ENCODE peak calls at places on chromosomes 16 and 17, in nine cellular contexts. N, B, L, Q, K, W, M, A and I are unnamed samples.

GRCh38 chr16:89924298-89924924 is 1.3 kb downstream of the TUBB3 start:
- DNase-seq in N (peak), B (peak), L (peak), Q (peak), K (no peak), W (no peak), M (peak), A (no peak), I (peak)

GRCh38 chr16:5604770-5605169 is 507.2 kb upstream of the EEF2KMT start:
- DNase-seq in N (peak), B (peak), L (no peak), Q (peak), K (peak), W (peak), M (peak), A (peak), I (peak)

GRCh38 chr17:78151514-78152008 is 5.4 kb downstream of the C17orf99 start:
- DNase-seq in N (no peak), B (peak), L (peak), Q (no peak), K (no peak), W (peak), M (peak), A (no peak), I (no peak)

GRCh38 chr17:37233001-37233400 is 142.8 kb upstream of the C17orf78 start:
- DNase-seq in N (no peak), B (no peak), L (no peak), Q (peak), K (no peak), W (no peak), M (no peak), A (no peak), I (no peak)

GRCh38 chr16:71214771-71215381 is 15.6 kb downstream of the HYDIN start:
- DNase-seq in N (no peak), B (peak), L (no peak), Q (no peak), K (peak), W (peak), M (no peak), A (peak), I (no peak)

GRCh38 chr17:63440127-63440769 is 5.9 kb downstream of the CYB561 start:
- DNase-seq in N (no peak), B (no peak), L (no peak), Q (no peak), K (no peak), W (no peak), M (no peak), A (no peak), I (peak)

GRCh38 chr16:66881014-66881417 is 701 bp downstream of the PDP2 start:
- DNase-seq in N (peak), B (peak), L (peak), Q (peak), K (no peak), W (no peak), M (peak), A (no peak), I (no peak)

GRCh38 chr17:50264263-50265113 is 9.8 kb upstream of the TMEM92 start:
- DNase-seq in N (no peak), B (peak), L (peak), Q (peak), K (no peak), W (no peak), M (peak), A (no peak), I (peak)

GRCh38 chr16:46897471-46897870 is 13.3 kb downstream of the GPT2 start:
- DNase-seq in N (no peak), B (no peak), L (no peak), Q (no peak), K (no peak), W (no peak), M (no peak), A (no peak), I (no peak)

GRCh38 chr16:67248401-67249177 is at the start of gene SLC9A5:
- DNase-seq in N (peak), B (peak), L (peak), Q (peak), K (no peak), W (no peak), M (peak), A (no peak), I (peak)

GRCh38 chr17:5541610-5542202 is 42.6 kb downstream of the NLRP1 start:
- DNase-seq in N (no peak), B (peak), L (no peak), Q (peak), K (no peak), W (no peak), M (no peak), A (no peak), I (no peak)

GRCh38 chr16:58024673-58025350 is 742 bp upstream of the MMP15 start:
- DNase-seq in N (no peak), B (peak), L (peak), Q (peak), K (peak), W (no peak), M (peak), A (no peak), I (peak)

GRCh38 chr16:50257876-50258275 is 8.5 kb upstream of the ADCY7 start:
- DNase-seq in N (no peak), B (no peak), L (no peak), Q (no peak), K (no peak), W (no peak), M (no peak), A (no peak), I (no peak)

GRCh38 chr17:19249681-19250080 is 12.5 kb downstream of the EPN2 start:
- DNase-seq in N (no peak), B (no peak), L (peak), Q (no peak), K (no peak), W (no peak), M (no peak), A (no peak), I (no peak)

GRCh38 chr17:54982399-54982798 is 13.8 kb downstream of the STXBP4 start:
- DNase-seq in N (no peak), B (no peak), L (peak), Q (no peak), K (no peak), W (no peak), M (no peak), A (no peak), I (no peak)

GRCh38 chr16:20938426-20938825 is 37.9 kb downstream of the LYRM1 start:
- DNase-seq in N (no peak), B (no peak), L (peak), Q (no peak), K (no peak), W (peak), M (no peak), A (no peak), I (no peak)

GRCh38 chr16:55501549-55502322 is 7.1 kb upstream of the LPCAT2 start:
- DNase-seq in N (peak), B (peak), L (peak), Q (peak), K (no peak), W (peak), M (no peak), A (no peak), I (peak)

GRCh38 chr17:14301761-14302401 is 1.0 kb downstream of the HS3ST3B1 start:
- DNase-seq in N (peak), B (no peak), L (peak), Q (peak), K (no peak), W (no peak), M (peak), A (no peak), I (no peak)

GRCh38 chr16:80751167-80751566 is 53.2 kb downstream of the CDYL2 start:
- DNase-seq in N (no peak), B (peak), L (peak), Q (peak), K (no peak), W (peak), M (no peak), A (no peak), I (no peak)
- TF ChIP-seq EZH2phosphoT487 in N (no peak), B (no peak), L (no peak), Q (no peak), K (no peak), W (no peak), M (no peak), A (no peak), I (no peak)

GRCh38 chr17:28750178-28751047 is 6.6 kb downstream of the TRAF4 start:
- DNase-seq in N (peak), B (peak), L (peak), Q (peak), K (peak), W (peak), M (peak), A (peak), I (peak)

GRCh38 chr17:28747801-28748750 is 4.3 kb downstream of the TRAF4 start:
- DNase-seq in N (no peak), B (no peak), L (no peak), Q (no peak), K (no peak), W (no peak), M (no peak), A (no peak), I (no peak)

GRCh38 chr17:28749516-28750177 is 5.8 kb downstream of the TRAF4 start:
- DNase-seq in N (no peak), B (peak), L (no peak), Q (no peak), K (no peak), W (no peak), M (no peak), A (no peak), I (no peak)

GRCh38 chr17:28747046-28747691 is 3.4 kb downstream of the TRAF4 start:
- DNase-seq in N (no peak), B (peak), L (no peak), Q (no peak), K (no peak), W (peak), M (peak), A (no peak), I (no peak)

DNA sequence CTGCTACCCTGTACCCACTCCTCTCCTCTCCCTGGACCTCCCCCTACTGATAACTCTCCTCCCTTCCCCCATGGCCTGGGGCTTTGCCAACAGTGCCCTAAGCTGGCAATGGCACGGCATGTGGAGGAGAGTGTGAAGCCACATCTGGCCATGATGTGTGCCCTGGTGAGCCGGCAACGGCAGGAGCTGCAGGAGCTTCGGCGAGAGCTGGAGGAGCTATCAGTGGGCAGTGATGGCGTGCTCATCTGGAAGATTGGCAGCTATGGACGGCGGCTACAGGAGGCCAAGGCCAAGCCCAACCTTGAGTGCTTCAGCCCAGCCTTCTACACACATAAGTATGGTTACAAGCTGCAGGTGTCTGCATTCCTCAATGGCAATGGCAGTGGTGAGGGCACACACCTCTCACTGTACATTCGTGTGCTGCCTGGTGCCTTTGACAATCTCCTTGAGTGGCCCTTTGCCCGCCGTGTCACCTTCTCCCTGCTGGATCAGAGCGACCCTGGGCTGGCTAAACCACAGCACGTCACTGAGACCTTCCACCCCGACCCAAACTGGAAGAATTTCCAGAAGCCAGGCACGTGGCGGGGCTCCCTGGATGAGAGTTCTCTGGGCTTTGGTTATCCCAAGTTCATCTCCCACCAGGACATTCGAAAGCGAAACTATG is 5.2 kb downstream of the TRAF4 start:
- DNase-seq in N (no peak), B (no peak), L (no peak), Q (no peak), K (no peak), W (no peak), M (no peak), A (no peak), I (no peak)
- H3K27ac ChIP-seq in N (no peak), B (peak), L (no peak), Q (no peak), K (peak), W (no peak), M (peak), A (no peak), I (no peak)

GRCh38 chr17:43039646-43040045 is 14.6 kb downstream of the RND2 start:
- DNase-seq in N (no peak), B (no peak), L (no peak), Q (no peak), K (no peak), W (no peak), M (no peak), A (no peak), I (no peak)

GRCh38 chr17:43030137-43030767 is 5.2 kb downstream of the RND2 start:
- DNase-seq in N (no peak), B (no peak), L (no peak), Q (no peak), K (no peak), W (no peak), M (no peak), A (no peak), I (no peak)

GRCh38 chr17:43034623-43035293 is 9.7 kb downstream of the RND2 start:
- DNase-seq in N (no peak), B (no peak), L (no peak), Q (no peak), K (no peak), W (no peak), M (no peak), A (no peak), I (peak)

GRCh38 chr17:43031666-43032065 is 6.6 kb downstream of the RND2 start:
- DNase-seq in N (no peak), B (no peak), L (no peak), Q (no peak), K (no peak), W (no peak), M (no peak), A (no peak), I (no peak)

DNA sequence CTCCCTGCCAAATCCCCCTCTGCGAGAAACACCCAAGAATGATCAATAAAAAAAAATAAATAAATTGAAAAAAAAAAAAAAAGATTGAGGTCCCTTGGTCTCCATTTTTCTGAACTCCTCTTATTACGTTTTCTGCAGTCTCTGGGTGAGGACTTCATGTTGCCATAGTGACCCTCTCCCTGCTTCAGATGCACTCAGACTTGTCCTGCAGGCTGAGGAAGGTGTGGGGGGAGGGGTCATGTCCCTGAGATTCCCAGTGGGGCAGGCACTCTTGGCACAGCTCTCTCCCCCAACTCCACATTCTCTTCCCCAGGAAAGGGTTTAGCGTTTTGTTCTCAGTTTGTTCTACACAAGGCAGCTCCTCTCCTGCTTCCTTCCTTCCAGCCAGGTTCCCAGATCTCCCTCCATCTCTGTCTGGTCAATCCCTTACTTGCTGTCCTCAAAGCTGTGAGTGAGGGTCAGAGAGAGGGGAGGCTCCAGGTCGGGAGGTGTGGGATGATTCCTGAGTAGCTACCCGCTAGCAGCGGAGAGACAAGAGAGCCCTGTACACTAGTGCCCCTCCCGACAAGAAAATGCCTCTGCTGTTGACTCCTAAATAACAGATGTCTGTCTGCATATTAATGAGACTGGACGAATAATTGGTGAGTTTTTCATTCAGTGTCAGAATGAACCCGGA is 9.1 kb downstream of the RND2 start:
- DNase-seq in N (no peak), B (peak), L (no peak), Q (peak), K (no peak), W (no peak), M (no peak), A (no peak), I (peak)
- TF ChIP-seq EZH2phosphoT487 in N (no peak), B (no peak), L (no peak), Q (no peak), K (no peak), W (no peak), M (no peak), A (no peak), I (no peak)

GRCh38 chr17:52957411-52957810 is 798.9 kb upstream of the CA10 start:
- DNase-seq in N (no peak), B (no peak), L (no peak), Q (no peak), K (no peak), W (no peak), M (no peak), A (no peak), I (peak)
- H3K27ac ChIP-seq in N (no peak), B (no peak), L (no peak), Q (no peak), K (no peak), W (no peak), M (no peak), A (no peak), I (no peak)

GRCh38 chr16:2339521-2340484 is 725 bp downstream of the ABCA3 start:
- DNase-seq in N (no peak), B (peak), L (peak), Q (peak), K (no peak), W (peak), M (peak), A (peak), I (peak)
- TF ChIP-seq EZH2phosphoT487 in N (no peak), B (no peak), L (no peak), Q (peak), K (no peak), W (no peak), M (no peak), A (no peak), I (no peak)

DNA sequence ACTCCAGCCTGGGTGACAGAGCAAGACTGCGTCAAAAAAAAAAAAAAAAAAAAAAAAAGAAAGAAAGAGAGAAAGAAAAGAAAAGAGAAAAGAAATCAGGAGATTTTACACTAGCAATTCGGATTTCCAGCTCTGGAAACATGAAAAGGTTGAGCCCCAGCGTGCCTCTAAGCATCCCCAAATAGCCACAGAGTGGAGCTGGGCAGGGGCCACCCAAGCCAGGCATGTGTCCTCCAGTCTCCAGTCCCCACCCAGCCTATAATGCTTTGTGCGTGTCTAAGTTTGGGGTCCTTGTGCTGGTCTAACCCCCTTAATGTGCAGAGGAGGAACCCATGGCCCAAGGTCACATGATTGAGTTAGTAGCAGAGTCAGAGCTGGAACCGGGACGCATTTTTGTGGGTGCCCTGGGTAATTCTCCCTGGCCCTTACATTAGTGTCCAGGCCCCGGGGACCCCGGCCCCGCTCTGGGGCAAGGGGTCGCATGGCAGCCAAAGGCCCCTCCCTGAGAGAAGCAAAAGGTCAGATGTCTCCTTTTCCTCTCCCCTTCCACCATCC is 19.9 kb downstream of the ADAM11 start:
- DNase-seq in N (no peak), B (no peak), L (no peak), Q (no peak), K (no peak), W (no peak), M (no peak), A (no peak), I (no peak)
- H3K27ac ChIP-seq in N (no peak), B (no peak), L (no peak), Q (no peak), K (peak), W (no peak), M (no peak), A (no peak), I (no peak)

DNA sequence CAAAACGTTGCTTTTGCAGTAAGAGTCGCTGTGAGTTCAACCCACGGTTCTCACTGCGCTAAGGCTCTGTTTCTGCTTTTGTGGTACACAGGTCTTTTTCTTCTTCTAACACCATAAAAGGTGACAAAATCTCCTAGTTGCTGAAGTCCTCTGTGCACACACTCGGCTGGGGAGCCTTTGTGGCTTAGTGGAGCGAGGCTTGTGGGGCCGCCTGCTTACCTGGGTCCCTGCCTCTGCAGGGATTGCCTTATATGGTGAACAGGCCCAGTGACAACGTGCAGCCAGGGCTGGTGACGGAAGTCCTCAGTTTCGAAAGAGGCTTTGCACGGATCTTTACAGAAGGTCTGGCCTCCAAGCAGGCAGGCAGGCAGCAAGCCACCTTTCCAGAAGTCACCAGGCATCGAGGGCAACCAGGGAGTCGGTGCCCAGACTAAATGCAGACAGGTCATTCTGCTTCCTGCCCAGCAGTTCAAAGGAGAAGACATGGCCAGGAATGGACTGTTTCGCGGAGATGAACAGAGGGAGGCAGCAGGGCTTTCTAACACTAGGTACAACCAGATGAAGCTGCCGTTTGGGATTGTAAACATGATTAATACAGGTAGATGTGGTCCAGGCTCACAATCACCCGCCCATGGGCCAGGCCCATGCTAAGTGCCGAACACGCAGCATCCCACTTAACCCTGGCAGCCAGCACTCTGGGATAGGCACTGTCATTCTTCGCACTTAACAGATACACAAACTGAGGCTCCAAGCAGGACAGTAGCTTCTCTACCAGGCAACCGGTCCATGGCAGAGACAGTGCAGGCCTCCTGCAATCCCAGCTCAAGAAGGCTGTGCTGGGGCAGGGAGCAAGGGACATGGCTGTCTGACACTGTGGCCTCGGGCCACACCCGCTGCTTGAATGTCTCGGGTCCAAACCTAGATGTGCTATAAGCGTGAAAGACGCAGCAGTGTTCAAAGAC is 10.7 kb upstream of the MEAK7 start:
- DNase-seq in N (peak), B (no peak), L (no peak), Q (peak), K (no peak), W (no peak), M (peak), A (peak), I (no peak)
- TF ChIP-seq EZH2phosphoT487 in N (no peak), B (no peak), L (no peak), Q (no peak), K (no peak), W (no peak), M (no peak), A (no peak), I (no peak)

GRCh38 chr16:85201566-85201965 is 89.3 kb upstream of the CIBAR2 start:
- DNase-seq in N (no peak), B (no peak), L (peak), Q (peak), K (no peak), W (no peak), M (no peak), A (no peak), I (no peak)
- H3K27ac ChIP-seq in N (no peak), B (peak), L (peak), Q (peak), K (no peak), W (no peak), M (peak), A (no peak), I (peak)

GRCh38 chr17:70523407-70523806 is 354.1 kb downstream of the KCNJ2 start:
- DNase-seq in N (no peak), B (no peak), L (no peak), Q (no peak), K (no peak), W (peak), M (no peak), A (no peak), I (no peak)

GRCh38 chr17:70519300-70519699 is 350.0 kb downstream of the KCNJ2 start:
- DNase-seq in N (no peak), B (no peak), L (no peak), Q (no peak), K (no peak), W (no peak), M (no peak), A (no peak), I (no peak)

GRCh38 chr17:70520447-70520846 is 351.1 kb downstream of the KCNJ2 start:
- DNase-seq in N (no peak), B (no peak), L (no peak), Q (no peak), K (no peak), W (no peak), M (no peak), A (no peak), I (no peak)

GRCh38 chr17:70521821-70522256 is 352.5 kb downstream of the KCNJ2 start:
- DNase-seq in N (no peak), B (no peak), L (no peak), Q (no peak), K (no peak), W (peak), M (peak), A (no peak), I (no peak)

GRCh38 chr17:70517808-70518207 is 348.5 kb downstream of the KCNJ2 start:
- DNase-seq in N (no peak), B (no peak), L (no peak), Q (no peak), K (no peak), W (peak), M (no peak), A (no peak), I (no peak)
- TF ChIP-seq EZH2phosphoT487 in N (no peak), B (no peak), L (no peak), Q (no peak), K (no peak), W (no peak), M (no peak), A (no peak), I (no peak)